ENCODE peak calls at places on chromosomes 1 and 21, in nine cellular contexts. L, F, O, V, M, N, W, H and G are unnamed samples.

GRCh38 chr1:214004014-214004413 is 16.2 kb downstream of the PROX1 start:
- DNase-seq in L (no peak), F (no peak), O (no peak), V (no peak), M (no peak), N (no peak), W (no peak), H (no peak), G (peak; percentile 24)

GRCh38 chr21:35565204-35565611 is 495.1 kb downstream of the SETD4 start:
- DNase-seq in L (peak; percentile 88), F (no peak), O (no peak), V (no peak), M (no peak), N (peak; percentile 11), W (no peak), H (no peak), G (no peak)

GRCh38 chr21:24903954-24904635 is 703.2 kb downstream of the MRPL39 start:
- DNase-seq in L (no peak), F (no peak), O (no peak), V (no peak), M (no peak), N (no peak), W (no peak), H (no peak), G (no peak)

GRCh38 chr1:54798769-54799641 is 2.1 kb downstream of the TTC22 start:
- DNase-seq in L (peak; percentile 69), F (no peak), O (no peak), V (no peak), M (no peak), N (no peak), W (no peak), H (peak; percentile 50), G (no peak)

GRCh38 chr1:107139833-107140702 is 771 bp upstream of the NTNG1 start:
- DNase-seq in L (peak; percentile 82), F (no peak), O (peak; percentile 18), V (no peak), M (no peak), N (no peak), W (peak; percentile 15), H (no peak), G (peak; percentile 52)

GRCh38 chr1:195766709-195767108 is 841.5 kb downstream of the KCNT2 start:
- DNase-seq in L (no peak), F (no peak), O (no peak), V (no peak), M (no peak), N (no peak), W (no peak), H (no peak), G (no peak)

GRCh38 chr1:32937061-32937460 is 27.5 kb downstream of the RNF19B start:
- DNase-seq in L (no peak), F (no peak), O (no peak), V (no peak), M (no peak), N (no peak), W (no peak), H (no peak), G (no peak)

GRCh38 chr1:117671781-117672501 is 66.1 kb downstream of the TENT5C start:
- DNase-seq in L (peak; percentile 59), F (no peak), O (no peak), V (peak; percentile 70), M (no peak), N (peak; percentile 61), W (peak; percentile 17), H (no peak), G (peak; percentile 43)

GRCh38 chr1:54337034-54337433 is 69.2 kb downstream of the SSBP3 start:
- DNase-seq in L (no peak), F (no peak), O (no peak), V (no peak), M (no peak), N (no peak), W (no peak), H (no peak), G (no peak)